ENCODE peak calls at places on chromosomes 4 and X, in five cellular contexts. G is fibroblast of lung, S is mammary epithelial cell, Y is GM23338, K is PC-9. A is an unnamed sample.
A peak's percentile ranks its signal among the peaks of the same experiment; 100 is the strongest.

GRCh38 chr4:10743357-10743756 is 58.8 kb upstream of the CLNK start:
- DNase-seq in G (no peak), S (no peak), Y (no peak), K (no peak), A (no peak)

GRCh38 chr4:92455956-92456355 is 152.2 kb downstream of the GRID2 start:
- DNase-seq in G (no peak), S (no peak), Y (no peak), K (no peak), A (no peak)

GRCh38 chr4:100421356-100421978 is 96.4 kb downstream of the EMCN start:
- DNase-seq in G (peak; percentile 40), S (peak; percentile 30), Y (peak; percentile 50), K (no peak), A (peak; percentile 36)

GRCh38 chrX:45322820-45323219 is 122.1 kb upstream of the DIPK2B start:
- DNase-seq in G (peak; percentile 52), S (peak; percentile 46), Y (peak; percentile 0), K (no peak), A (no peak)

GRCh38 chr4:160819791-160820190 is 1344.0 kb downstream of the FSTL5 start:
- DNase-seq in G (no peak), S (no peak), Y (no peak), K (no peak), A (no peak)

GRCh38 chrX:137565921-137566745 is at the start of gene ZIC3:
- DNase-seq in G (peak; percentile 24), S (no peak), Y (peak; percentile 80), K (no peak), A (peak; percentile 88)

GRCh38 chr4:40330536-40330935 is 4.6 kb upstream of the CHRNA9 start:
- DNase-seq in G (no peak), S (no peak), Y (no peak), K (no peak), A (no peak)

GRCh38 chr4:94649381-94650128 is 108.2 kb upstream of the BMPR1B start:
- DNase-seq in G (no peak), S (no peak), Y (no peak), K (no peak), A (no peak)

GRCh38 chr4:88933414-88933813 is 123.6 kb downstream of the FAM13A start:
- DNase-seq in G (no peak), S (no peak), Y (no peak), K (no peak), A (no peak)

DNA sequence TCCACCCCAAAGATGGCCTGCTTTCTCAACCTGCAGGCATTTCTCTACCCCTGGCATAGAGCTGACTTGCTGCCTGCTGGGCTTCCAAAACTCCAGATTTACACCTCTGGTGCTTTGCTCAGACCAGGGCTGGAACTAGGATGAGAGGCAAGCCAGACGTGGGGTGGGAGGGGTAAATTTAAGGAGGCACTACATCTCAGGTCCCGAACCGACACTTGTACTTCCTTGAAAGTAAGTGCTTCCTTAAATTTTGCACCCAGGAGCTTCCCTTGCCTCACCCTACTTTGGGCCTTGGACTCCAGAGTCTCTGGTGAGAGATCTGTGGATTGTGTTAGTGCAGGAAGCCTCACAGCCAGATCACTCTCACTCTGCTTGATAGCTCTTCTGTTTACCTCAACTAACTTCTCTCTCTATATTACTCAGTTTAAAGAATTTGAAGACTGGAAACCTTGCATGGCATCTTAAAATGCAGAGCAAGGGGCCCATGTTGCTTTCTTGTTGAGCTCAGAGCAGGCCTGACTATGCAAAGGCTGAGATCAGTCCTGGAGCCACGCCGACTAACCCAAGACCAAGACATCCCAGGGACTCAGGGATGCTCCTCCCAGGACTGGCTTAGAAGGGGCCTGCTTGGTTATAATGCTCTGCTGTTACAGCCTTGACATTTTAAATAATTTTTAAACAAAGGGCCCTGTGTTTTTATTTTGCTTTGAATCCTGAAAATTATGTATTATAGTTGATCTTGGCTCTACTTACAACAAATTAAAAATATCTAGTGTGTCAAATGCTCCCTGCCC is 145.0 kb upstream of the LEF1 start:
- DNase-seq in G (no peak), S (no peak), Y (peak; percentile 19), K (no peak), A (no peak)
- TF ChIP-seq CTCF in G (no peak), S (no peak), Y (no peak), K (no peak), A (no peak)

DNA sequence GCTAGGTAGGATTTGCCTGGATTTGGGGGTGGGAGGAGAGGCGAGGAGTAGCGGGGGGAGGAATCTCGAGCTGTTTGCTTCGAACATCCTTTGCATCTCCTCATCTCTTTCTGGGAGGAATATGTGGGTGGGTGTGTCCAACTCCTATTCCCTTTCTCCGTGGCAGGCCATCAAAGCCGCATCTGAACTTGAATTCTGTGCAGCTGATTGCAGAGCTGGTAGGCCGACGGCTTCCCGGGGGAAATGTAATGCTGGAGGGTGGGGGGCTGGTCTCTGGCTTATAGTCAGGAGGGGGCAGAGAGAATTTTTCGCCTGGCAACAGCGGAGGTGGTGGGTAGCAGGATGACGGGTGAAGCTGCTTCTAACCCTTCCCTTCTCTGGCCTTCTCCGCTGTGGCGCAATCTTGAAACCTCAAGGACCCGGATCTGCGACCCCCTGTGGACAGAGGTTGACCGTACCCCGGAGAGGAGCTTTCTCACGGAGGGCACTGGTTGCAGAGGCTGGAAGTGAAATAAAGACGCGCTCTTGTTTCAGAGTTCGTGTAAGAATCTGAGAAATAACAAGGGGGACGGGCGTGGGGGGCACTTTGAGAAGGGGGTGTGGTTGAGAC is 654 bp downstream of the ZCCHC12 start:
- DNase-seq in G (no peak), S (no peak), Y (peak; percentile 47), K (no peak), A (peak; percentile 39)
- TF ChIP-seq EZH2 in G (no peak), S (peak; percentile 91), Y (no peak), K (no peak), A (no peak)

DNA sequence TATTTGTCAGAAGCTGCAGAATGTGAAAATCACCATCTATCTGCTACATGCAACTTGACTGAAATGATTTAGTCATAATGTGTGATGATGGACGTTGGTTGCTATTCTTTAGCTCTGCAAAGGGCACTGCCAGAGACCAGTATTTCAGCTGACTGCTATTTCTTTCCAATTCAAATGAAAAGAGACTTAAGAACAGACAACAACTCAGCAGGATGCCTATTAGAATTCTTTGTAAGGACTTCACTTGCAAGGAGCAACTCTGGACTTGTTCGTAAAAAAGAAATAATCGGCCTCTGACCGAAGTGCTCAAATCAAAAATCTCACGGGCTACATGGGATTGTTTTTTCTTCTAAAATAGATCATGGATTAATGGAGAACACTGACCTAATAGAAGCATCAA is 262.7 kb downstream of the DHX15 start:
- DNase-seq in G (no peak), S (no peak), Y (peak; percentile 88), K (no peak), A (peak; percentile 96)
- H3K4me1 ChIP-seq in G (no peaks in the 10 kb centered on the region), S (no peaks in the 10 kb centered on the region), Y (peaks cover 52% of the 10 kb centered on the region), K (no peaks in the 10 kb centered on the region), A (peaks cover 42% of the 10 kb centered on the region)

GRCh38 chrX:114717921-114718320 is 134.0 kb downstream of the HTR2C start:
- DNase-seq in G (no peak), S (no peak), Y (peak; percentile 13), K (no peak), A (peak; percentile 64)
- TF ChIP-seq CTCF in G (no peak), S (no peak), Y (peak; percentile 63), K (peak; percentile 56), A (peak; percentile 83)

DNA sequence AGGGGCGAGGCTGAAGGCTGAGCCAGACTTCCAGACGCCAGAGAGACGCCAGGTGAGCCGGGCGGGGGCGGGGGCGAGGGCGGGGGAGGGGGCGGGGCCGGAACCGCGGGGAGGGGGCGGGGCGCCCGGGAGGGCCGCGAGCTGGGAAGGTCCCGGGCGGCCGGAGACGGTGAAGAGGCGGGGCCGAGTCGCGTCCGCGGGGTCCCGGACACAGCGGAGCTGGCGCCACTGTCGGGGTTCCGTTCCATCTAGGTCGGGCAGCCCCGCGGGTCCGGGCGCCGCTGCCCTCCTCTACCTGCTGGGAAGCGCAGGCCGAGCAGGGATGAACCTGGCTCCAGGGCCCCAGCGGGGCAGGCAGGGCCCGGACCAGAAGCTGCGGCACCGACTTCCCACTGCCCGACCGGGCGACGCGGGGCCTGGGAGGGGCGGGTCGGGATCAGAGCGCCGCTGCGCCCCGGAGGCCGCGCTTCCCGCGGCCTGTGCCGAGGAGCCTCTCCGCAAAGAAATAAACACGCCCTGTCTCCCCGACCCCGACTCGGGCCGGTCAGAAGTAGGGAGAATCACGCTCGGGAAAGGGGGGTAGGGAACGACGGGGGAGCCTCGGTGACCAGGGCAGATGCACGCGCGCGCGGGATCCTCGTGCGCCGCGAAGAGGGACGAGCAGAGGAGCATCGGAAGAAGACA is 10.6 kb downstream of the HMX1 start:
- DNase-seq in G (no peak), S (no peak), Y (peak; percentile 59), K (no peak), A (peak; percentile 61)
- TF ChIP-seq EZH2 in G (no peak), S (no peak), Y (peak; percentile 71), K (no peak), A (peak; percentile 94)

DNA sequence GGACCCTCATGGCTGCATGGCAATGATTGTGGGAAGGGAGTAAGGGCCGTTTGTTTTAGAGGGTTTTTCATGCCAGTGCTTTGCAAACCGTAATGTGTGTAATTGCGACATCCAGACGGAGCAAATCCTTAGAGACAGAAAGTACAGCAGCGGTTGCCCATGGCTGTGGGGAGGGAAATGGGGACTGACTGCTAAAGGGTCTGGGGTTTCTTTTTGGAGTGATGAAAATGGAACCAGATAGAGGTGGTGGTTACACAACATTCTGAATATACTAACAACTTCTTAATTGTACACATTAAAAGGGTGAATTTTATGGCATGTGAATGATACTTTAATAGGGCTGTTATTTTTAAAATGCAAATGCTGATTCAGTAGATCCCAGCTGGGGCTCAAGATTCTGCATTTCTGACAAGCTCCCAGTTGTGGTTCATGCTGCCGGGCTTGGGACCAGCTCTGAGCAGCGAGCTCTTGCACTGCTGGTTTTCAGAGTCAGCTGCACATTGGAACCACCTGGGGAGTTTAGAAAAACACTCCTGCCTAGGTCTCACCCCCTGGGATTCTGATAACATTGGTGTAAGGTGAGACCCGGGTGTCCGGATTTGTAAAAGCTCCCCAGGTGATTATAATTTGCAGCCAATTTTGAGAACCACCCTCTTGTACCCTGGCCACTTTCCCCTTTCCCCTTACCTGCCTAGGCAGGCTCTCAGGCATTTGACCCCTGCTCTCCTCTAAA is 47.7 kb downstream of the PRPS1 start:
- DNase-seq in G (peak; percentile 23), S (peak; percentile 30), Y (no peak), K (no peak), A (no peak)
- H3K4me1 ChIP-seq in G (peaks cover 11% of the 10 kb centered on the region), S (peaks cover 43% of the 10 kb centered on the region), Y (peaks cover 11% of the 10 kb centered on the region), K (peaks cover 44% of the 10 kb centered on the region), A (no peaks in the 10 kb centered on the region)

GRCh38 chr4:24793219-24794005 is 2.0 kb upstream of the SOD3 start:
- DNase-seq in G (peak; percentile 20), S (peak; percentile 55), Y (peak; percentile 75), K (no peak), A (peak; percentile 10)
- TF ChIP-seq CTCF in G (peak; percentile 37), S (peak; percentile 38), Y (peak; percentile 70), K (peak; percentile 53), A (peak; percentile 47)

GRCh38 chr4:18103876-18104275 is 82.3 kb upstream of the LCORL start:
- DNase-seq in G (no peak), S (no peak), Y (no peak), K (no peak), A (no peak)
- TF ChIP-seq EZH2 in G (no peak), S (no peak), Y (no peak), K (no peak), A (no peak)

GRCh38 chrX:65677954-65678469 is 10.6 kb downstream of the MSN start:
- DNase-seq in G (peak; percentile 92), S (peak; percentile 79), Y (no peak), K (peak; percentile 26), A (no peak)

GRCh38 chrX:65671966-65672365 is 4.5 kb downstream of the MSN start:
- DNase-seq in G (no peak), S (no peak), Y (no peak), K (no peak), A (no peak)

GRCh38 chrX:65674351-65674893 is 7.0 kb downstream of the MSN start:
- DNase-seq in G (peak; percentile 21), S (peak; percentile 29), Y (no peak), K (no peak), A (no peak)

GRCh38 chrX:65671286-65671685 is 3.8 kb downstream of the MSN start:
- DNase-seq in G (no peak), S (no peak), Y (no peak), K (no peak), A (no peak)

GRCh38 chrX:65673857-65674350 is 6.5 kb downstream of the MSN start:
- DNase-seq in G (no peak), S (no peak), Y (no peak), K (no peak), A (no peak)
- H3K4me1 ChIP-seq in G (peaks cover 10% of the 10 kb centered on the region), S (peaks cover 31% of the 10 kb centered on the region), Y (peaks cover 8% of the 10 kb centered on the region), K (peaks cover 34% of the 10 kb centered on the region), A (peaks cover 4% of the 10 kb centered on the region)

A was measured in neural progenitor cell.